ENCODE peak calls at places on chromosomes 1 and 21, in ten cellular contexts. G is activated CD8-positive, alpha-beta T cell treated with anti-CD3 and anti-CD28 coated beads for 36 hours; I is ureter; F is anterior cingulate cortex; B is omental fat pad; T is T-helper 2 cell; Z is GDM1; M is NCI-H510A; O is activated naive CD8-positive, alpha-beta T cell treated with anti-CD3 and anti-CD28 coated beads, Interleukin-2, amount 50 U/mL, for 24 hours; W is NCI-H748 treated with DMSO at 0.1 percent for 48 hours. H is an unnamed sample.

GRCh38 chr21:26027696-26028095 is 142.9 kb downstream of the APP start:
- DNase-seq in G (no peak), O (no peak), W (no peak), Z (no peak), F (no peak), M (no peak), T (no peak), I (no peak), B (no peak), H (no peak)

GRCh38 chr1:201137579-201138310 is 10.8 kb upstream of the ASCL5 start:
- DNase-seq in F (no peak), I (peak), W (no peak), O (no peak), G (no peak), B (no peak), T (no peak), Z (no peak), M (no peak), H (peak)

GRCh38 chr1:91700771-91701493 is 185.0 kb downstream of the TGFBR3 start:
- DNase-seq in W (no peak), M (no peak), F (no peak), T (no peak), I (no peak), O (no peak), Z (no peak), B (no peak), G (no peak), H (no peak)

GRCh38 chr21:46599251-46599572 is 5.7 kb downstream of the S100B start:
- DNase-seq in I (no peak), F (no peak), W (no peak), T (no peak), B (no peak), M (no peak), O (no peak), G (no peak), Z (no peak), H (no peak)

GRCh38 chr1:21174230-21174629 is 2.5 kb downstream of the EIF4G3 start:
- DNase-seq in F (no peak), W (no peak), I (no peak), G (no peak), Z (no peak), T (no peak), B (no peak), O (no peak), M (no peak), H (no peak)

GRCh38 chr1:182426442-182427430 is 23.2 kb upstream of the RGSL1 start:
- DNase-seq in B (no peak), M (no peak), I (no peak), W (no peak), T (no peak), F (no peak), Z (no peak), O (no peak), G (no peak), H (no peak)

GRCh38 chr1:225437710-225438437 is 10.0 kb upstream of the LBR start:
- DNase-seq in W (no peak), Z (no peak), O (no peak), I (no peak), T (no peak), B (no peak), G (no peak), M (no peak), F (no peak), H (no peak)

GRCh38 chr21:46038871-46039397 is 57.4 kb downstream of the COL6A1 start:
- DNase-seq in Z (no peak), F (no peak), G (no peak), M (no peak), W (no peak), T (no peak), I (no peak), B (no peak), O (no peak), H (no peak)

GRCh38 chr1:42343049-42343448 is 8.0 kb upstream of the FOXJ3 start:
- DNase-seq in M (no peak), W (no peak), B (no peak), F (no peak), Z (no peak), G (no peak), I (no peak), T (no peak), O (no peak), H (no peak)

GRCh38 chr1:192592981-192593683 is 17.6 kb downstream of the RGS1 start:
- DNase-seq in F (no peak), G (no peak), W (no peak), Z (no peak), B (no peak), T (no peak), I (no peak), O (no peak), M (no peak), H (no peak)

GRCh38 chr21:45022348-45022675 is 52.1 kb upstream of the ADARB1 start:
- DNase-seq in T (no peak), G (no peak), I (no peak), Z (no peak), M (no peak), F (no peak), O (no peak), W (no peak), B (no peak), H (no peak)

GRCh38 chr1:41590331-41590730 is 105.8 kb upstream of the EDN2 start:
- DNase-seq in O (no peak), M (no peak), F (no peak), I (no peak), B (no peak), T (no peak), Z (no peak), G (no peak), W (no peak), H (no peak)

GRCh38 chr1:87435484-87435883 is 106.8 kb downstream of the LMO4 start:
- DNase-seq in T (no peak), O (no peak), Z (no peak), B (no peak), I (no peak), G (peak), M (no peak), F (no peak), W (no peak), H (no peak)

GRCh38 chr21:42827588-42827987 is 51.8 kb downstream of the WDR4 start:
- DNase-seq in T (no peak), M (no peak), Z (no peak), W (no peak), B (no peak), G (no peak), O (no peak), F (no peak), I (no peak), H (no peak)

GRCh38 chr21:45987121-45987711 is 5.6 kb downstream of the COL6A1 start:
- DNase-seq in I (no peak), W (no peak), M (no peak), B (no peak), G (peak), T (peak), F (no peak), Z (no peak), O (no peak), H (no peak)

GRCh38 chr1:109926662-109927300 is 16.1 kb downstream of the CSF1 start:
- DNase-seq in B (peak), G (no peak), M (no peak), F (no peak), I (no peak), Z (no peak), T (no peak), W (no peak), O (no peak), H (no peak)

GRCh38 chr1:72830606-72831390 is 548.5 kb upstream of the NEGR1 start:
- DNase-seq in I (no peak), W (no peak), T (peak), B (no peak), F (no peak), M (no peak), O (no peak), Z (no peak), G (no peak), H (no peak)

GRCh38 chr1:246566808-246567154 is 525 bp downstream of the CNST start:
- DNase-seq in W (no peak), Z (no peak), G (no peak), B (no peak), F (no peak), O (no peak), T (no peak), M (peak), I (peak), H (no peak)

GRCh38 chr1:22319608-22320007 is 132.0 kb upstream of the ZBTB40 start:
- DNase-seq in F (no peak), O (no peak), G (no peak), T (no peak), W (no peak), I (no peak), Z (no peak), B (no peak), M (no peak), H (no peak)

GRCh38 chr1:214993419-214993818 is 89.1 kb upstream of the KCNK2 start:
- DNase-seq in F (no peak), B (no peak), I (no peak), T (no peak), Z (no peak), W (no peak), G (no peak), O (no peak), M (no peak), H (no peak)

GRCh38 chr1:35852241-35852640 is 30.8 kb upstream of the AGO1 start:
- DNase-seq in T (no peak), M (no peak), Z (no peak), G (no peak), O (no peak), B (no peak), F (no peak), W (no peak), I (no peak), H (no peak)

GRCh38 chr1:7561331-7561921 is 209.7 kb upstream of the VAMP3 start:
- DNase-seq in T (no peak), G (peak), I (no peak), W (no peak), M (no peak), B (no peak), O (peak), Z (no peak), F (no peak), H (no peak)

GRCh38 chr1:246592695-246593094 is 26.4 kb downstream of the CNST start:
- DNase-seq in Z (no peak), G (no peak), F (no peak), O (no peak), T (no peak), I (no peak), W (no peak), M (no peak), B (no peak), H (no peak)

GRCh38 chr1:180213401-180214177 is 16.5 kb upstream of the LHX4 start:
- DNase-seq in B (no peak), G (peak), T (no peak), O (peak), F (no peak), I (no peak), W (no peak), Z (no peak), M (no peak), H (no peak)

GRCh38 chr1:16621300-16621658 is 7.9 kb upstream of the NBPF1 start:
- DNase-seq in I (no peak), B (peak), G (no peak), W (no peak), O (no peak), Z (no peak), T (no peak), M (no peak), F (no peak), H (no peak)

GRCh38 chr1:109793486-109794318 is 30.0 kb upstream of the EPS8L3 start:
- DNase-seq in Z (no peak), B (peak), W (peak), I (peak), F (no peak), G (peak), O (peak), T (no peak), M (no peak), H (no peak)

GRCh38 chr1:178301141-178301540 is 195.6 kb downstream of the CLEC20A start:
- DNase-seq in F (no peak), I (no peak), T (no peak), Z (no peak), W (no peak), B (no peak), M (no peak), G (no peak), O (no peak), H (no peak)

GRCh38 chr1:204171751-204172178 is 5.6 kb upstream of the REN start:
- DNase-seq in I (no peak), B (no peak), G (no peak), T (no peak), M (no peak), F (no peak), W (no peak), O (no peak), Z (no peak), H (no peak)

GRCh38 chr1:59819566-59820438 is 5.1 kb downstream of the HOOK1 start:
- DNase-seq in Z (no peak), M (no peak), G (no peak), O (no peak), W (no peak), B (no peak), T (no peak), I (no peak), F (no peak), H (no peak)

GRCh38 chr21:32713726-32714125 is 14.1 kb downstream of the SYNJ1 start:
- DNase-seq in G (no peak), W (no peak), T (no peak), Z (no peak), F (no peak), M (no peak), O (no peak), B (no peak), I (no peak), H (no peak)

GRCh38 chr1:209349372-209350324 is 233.9 kb upstream of the CAMK1G start:
- DNase-seq in O (no peak), W (no peak), T (no peak), G (no peak), I (no peak), B (no peak), F (no peak), M (no peak), Z (no peak), H (no peak)

GRCh38 chr1:111131693-111132092 is 8.2 kb downstream of the DRAM2 start:
- DNase-seq in T (no peak), I (no peak), W (no peak), B (no peak), F (no peak), O (no peak), G (no peak), M (no peak), Z (no peak), H (no peak)

GRCh38 chr1:21916447-21917240 is 20.5 kb downstream of the HSPG2 start:
- DNase-seq in W (no peak), M (no peak), O (no peak), B (no peak), Z (no peak), I (no peak), F (no peak), G (no peak), T (no peak), H (no peak)

GRCh38 chr1:91804546-91805023 is 81.4 kb downstream of the TGFBR3 start:
- DNase-seq in W (no peak), I (no peak), B (no peak), Z (no peak), F (no peak), M (no peak), T (peak), G (peak), O (peak), H (no peak)

H was measured in nucleus accumbens.